ENCODE peak calls at places on chromosomes 5 and 9, in six cellular contexts. G is mesendoderm, O is IMR-90, T is H9, S is H1, H is mesenchymal stem cell. D is an unnamed sample.

GRCh38 chr5:109945097-109945678 is 255.5 kb downstream of the MAN2A1 start:
- DNase-seq in G (no peak), O (no peak), T (no peak), S (no peak), H (no peak), D (no peak)

GRCh38 chr5:100406640-100407039 is 128.5 kb upstream of the FAM174A start:
- DNase-seq in G (no peak), O (peak; percentile 16), T (no peak), S (no peak), H (no peak), D (no peak)

GRCh38 chr5:109468737-109469420 is 59.1 kb upstream of the PJA2 start:
- DNase-seq in G (peak; percentile 88), O (peak; percentile 94), T (peak; percentile 62), S (peak; percentile 62), H (peak; percentile 96), D (peak; percentile 29)

GRCh38 chr5:119287547-119288073 is 68.2 kb upstream of the TNFAIP8 start:
- DNase-seq in G (peak; percentile 83), O (peak; percentile 32), T (no peak), S (no peak), H (no peak), D (no peak)

GRCh38 chr5:43386960-43387362 is 25.2 kb downstream of the CCL28 start:
- DNase-seq in G (peak; percentile 23), O (peak; percentile 16), T (no peak), S (no peak), H (no peak), D (no peak)

GRCh38 chr9:13956107-13956506 is 357.8 kb downstream of the NFIB start:
- DNase-seq in G (no peak), O (no peak), T (no peak), S (no peak), H (peak; percentile 33), D (no peak)

GRCh38 chr5:133425183-133425582 is 187.2 kb downstream of the FSTL4 start:
- DNase-seq in G (peak; percentile 25), O (no peak), T (peak; percentile 60), S (no peak), H (no peak), D (peak; percentile 43)

GRCh38 chr5:30398427-30398826 is 795.1 kb upstream of the CDH6 start:
- DNase-seq in G (no peak), O (no peak), T (no peak), S (no peak), H (no peak), D (no peak)

GRCh38 chr9:133792721-133793470 is 54.7 kb upstream of the SARDH start:
- DNase-seq in G (peak; percentile 47), O (peak; percentile 73), T (peak; percentile 70), S (peak; percentile 90), H (peak; percentile 81), D (peak; percentile 62)

GRCh38 chr9:7266911-7267555 is 509.3 kb downstream of the KDM4C start:
- DNase-seq in G (no peak), O (no peak), T (no peak), S (no peak), H (no peak), D (peak; percentile 32)

GRCh38 chr5:62824936-62825335 is 246.3 kb downstream of the LRRC70 start:
- DNase-seq in G (no peak), O (no peak), T (no peak), S (no peak), H (no peak), D (no peak)

GRCh38 chr9:93064392-93065124 is 6.1 kb downstream of the SUSD3 start:
- DNase-seq in G (peak; percentile 63), O (no peak), T (no peak), S (no peak), H (no peak), D (no peak)

GRCh38 chr9:86202338-86202882 is 57.0 kb downstream of the C9orf153 start:
- DNase-seq in G (peak; percentile 62), O (peak; percentile 61), T (peak; percentile 49), S (no peak), H (peak; percentile 53), D (peak; percentile 6)

GRCh38 chr5:176864755-176865154 is 34.4 kb downstream of the HK3 start:
- DNase-seq in G (no peak), O (no peak), T (no peak), S (no peak), H (no peak), D (no peak)

GRCh38 chr5:154110781-154111180 is 72.0 kb downstream of the MFAP3 start:
- DNase-seq in G (peak; percentile 70), O (peak; percentile 33), T (no peak), S (no peak), H (peak; percentile 24), D (no peak)

GRCh38 chr9:97985058-97985861 is 2.1 kb downstream of the ANP32B start:
- DNase-seq in G (peak; percentile 69), O (peak; percentile 11), T (peak; percentile 41), S (peak; percentile 53), H (peak; percentile 34), D (no peak)

GRCh38 chr5:16736158-16736994 is 119.6 kb upstream of the RETREG1 start:
- DNase-seq in G (peak; percentile 91), O (peak; percentile 87), T (peak; percentile 66), S (no peak), H (peak; percentile 89), D (no peak)

GRCh38 chr9:116405321-116405720 is 251.7 kb downstream of the PAPPA start:
- DNase-seq in G (no peak), O (no peak), T (no peak), S (no peak), H (no peak), D (no peak)

GRCh38 chr9:81589819-81590218 is 99.5 kb downstream of the TLE1 start:
- DNase-seq in G (no peak), O (no peak), T (no peak), S (no peak), H (no peak), D (no peak)

GRCh38 chr5:59193616-59194319 is 610.9 kb downstream of the RAB3C start:
- DNase-seq in G (no peak), O (peak; percentile 94), T (no peak), S (no peak), H (peak; percentile 98), D (no peak)

GRCh38 chr5:145568581-145568980 is 266.6 kb downstream of the PRELID2 start:
- DNase-seq in G (no peak), O (peak; percentile 66), T (no peak), S (no peak), H (no peak), D (no peak)

GRCh38 chr5:151449288-151449687 is 1.9 kb downstream of the SLC36A1 start:
- DNase-seq in G (no peak), O (no peak), T (no peak), S (no peak), H (no peak), D (no peak)

GRCh38 chr9:122338989-122339388 is 31.8 kb upstream of the PTGS1 start:
- DNase-seq in G (no peak), O (no peak), T (no peak), S (no peak), H (no peak), D (no peak)

GRCh38 chr9:133955821-133956411 is 36.2 kb downstream of the VAV2 start:
- DNase-seq in G (peak; percentile 82), O (peak; percentile 47), T (peak; percentile 74), S (peak; percentile 77), H (peak; percentile 71), D (peak; percentile 47)

GRCh38 chr5:1138445-1139207 is 26.8 kb upstream of the SLC12A7 start:
- DNase-seq in G (no peak), O (no peak), T (no peak), S (no peak), H (no peak), D (no peak)

GRCh38 chr5:78563621-78564020 is 85.0 kb downstream of the LHFPL2 start:
- DNase-seq in G (peak; percentile 44), O (no peak), T (no peak), S (no peak), H (no peak), D (no peak)

GRCh38 chr5:139417214-139417613 is 13.3 kb upstream of the SPATA24 start:
- DNase-seq in G (no peak), O (peak; percentile 76), T (no peak), S (no peak), H (peak; percentile 62), D (no peak)

GRCh38 chr9:105091004-105091640 is 153.3 kb upstream of the SLC44A1 start:
- DNase-seq in G (no peak), O (no peak), T (no peak), S (no peak), H (no peak), D (no peak)

GRCh38 chr9:115494958-115495690 is 377.2 kb upstream of the TNC start:
- DNase-seq in G (peak; percentile 82), O (peak; percentile 8), T (no peak), S (no peak), H (peak; percentile 42), D (no peak)

DNA sequence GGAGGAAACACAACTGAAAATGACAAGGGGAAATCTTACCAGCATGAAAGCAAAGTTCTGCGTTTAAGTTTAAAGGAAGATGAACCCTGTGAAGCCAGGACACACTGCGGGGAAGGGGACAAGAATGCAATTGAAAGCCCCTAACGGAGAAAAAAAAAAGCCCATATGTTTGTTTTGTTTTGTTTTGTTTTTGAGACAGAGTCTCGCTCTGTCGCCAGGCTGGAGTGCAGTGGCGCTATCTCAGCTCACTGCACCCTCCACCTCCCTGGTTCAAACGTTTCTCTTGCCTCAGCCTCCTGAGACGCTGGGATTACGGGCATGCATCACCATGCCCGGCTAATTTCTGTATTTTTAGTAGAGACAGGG is 2.9 kb downstream of the STK10 start:
- DNase-seq in G (no peak), O (no peak), T (no peak), S (no peak), H (no peak), D (no peak)
- H3K4me2 ChIP-seq in G (no peak overlapping the region), O (no peak overlapping the region), T (no peak overlapping the region), S (no peak overlapping the region), H (no peak overlapping the region), D (no peak overlapping the region)

GRCh38 chr5:68441309-68441708 is 225.8 kb downstream of the PIK3R1 start:
- DNase-seq in G (no peak), O (no peak), T (no peak), S (no peak), H (no peak), D (no peak)
- H4K8ac ChIP-seq in G (no peak overlapping the region), O (no peak overlapping the region), T (no peak overlapping the region), S (no peak overlapping the region), H (no peak overlapping the region), D (no peak overlapping the region)

DNA sequence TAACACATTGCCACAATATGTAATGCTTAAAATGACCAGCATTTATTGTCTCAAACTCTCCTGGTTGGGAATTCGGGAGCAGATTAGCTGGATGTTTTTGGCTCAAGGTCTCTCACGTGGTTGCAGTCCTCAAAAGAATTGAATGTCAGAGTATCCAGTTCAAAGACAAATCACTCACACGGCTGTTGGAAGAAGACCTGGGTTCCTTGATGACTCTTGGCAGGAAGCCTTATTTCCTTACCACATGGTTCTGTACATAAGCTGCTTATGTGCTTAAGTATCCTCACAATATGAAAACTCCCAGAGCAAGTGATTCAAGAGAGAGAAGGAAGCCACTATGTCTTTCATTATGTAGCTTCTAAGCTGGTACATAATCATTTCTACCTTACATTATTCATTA is 230.3 kb upstream of the PTPRD start:
- DNase-seq in G (no peak), O (no peak), T (no peak), S (no peak), H (no peak), D (no peak)
- H2BK15ac ChIP-seq in G (no peak overlapping the region), O (no peak overlapping the region), T (no peak overlapping the region), S (no peak overlapping the region), H (no peak overlapping the region), D (no peak overlapping the region)

DNA sequence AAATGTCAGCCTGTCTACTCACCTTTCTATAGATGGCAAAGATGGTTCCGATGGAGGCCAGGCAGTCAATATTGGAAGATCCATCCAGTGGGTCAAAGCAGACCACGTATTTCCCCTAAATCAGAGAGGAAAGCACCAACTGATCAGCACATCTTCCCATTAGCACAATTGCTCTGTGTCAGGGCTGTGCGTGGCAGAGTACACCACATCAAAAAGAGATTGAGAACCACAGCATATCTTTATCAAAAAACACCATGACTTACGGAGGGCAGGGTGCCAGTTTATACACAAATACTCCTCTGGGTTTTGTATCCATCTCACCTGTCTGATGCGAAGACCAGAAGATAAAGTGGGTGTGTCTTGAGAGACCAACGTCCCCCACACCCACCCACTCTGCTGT is 9.1 kb downstream of the FBP2 start:
- DNase-seq in G (no peak), O (no peak), T (no peak), S (no peak), H (no peak), D (no peak)
- H3K4me2 ChIP-seq in G (no peak overlapping the region), O (no peak overlapping the region), T (no peak overlapping the region), S (no peak overlapping the region), H (no peak overlapping the region), D (no peak overlapping the region)

D was measured in neuronal stem cell.